ENCODE peak calls at places on chromosome 12, in four cellular contexts. One of them, this sample, is unnamed.
A peak's percentile ranks its signal among the peaks of the same experiment; 100 is the strongest.

GRCh38 chr12:51218607-51219161 is 822 bp upstream of the POU6F1 start:
- DNase-seq in coronary artery: no peak
- DNase-seq in BJ: no peak
- DNase-seq in lung: no peak
- DNase-seq in this sample: no peak

GRCh38 chr12:55720894-55721444 is 776 bp downstream of the RDH5 start:
- DNase-seq in coronary artery: peak; percentile 96
- DNase-seq in BJ: no peak
- DNase-seq in lung: peak; percentile 72
- DNase-seq in this sample: peak; percentile 91

GRCh38 chr12:31326689-31327659 is 1.0 kb upstream of the SINHCAF start:
- DNase-seq in coronary artery: no peak
- DNase-seq in BJ: no peak
- DNase-seq in lung: no peak
- DNase-seq in this sample: no peak

GRCh38 chr12:7716391-7716790 is 5.2 kb downstream of the DPPA3 start:
- DNase-seq in coronary artery: no peak
- DNase-seq in BJ: no peak
- DNase-seq in lung: no peak
- DNase-seq in this sample: no peak

GRCh38 chr12:69007858-69008314 is 74.9 kb upstream of the CPM start:
- DNase-seq in coronary artery: no peak
- DNase-seq in BJ: no peak
- DNase-seq in lung: no peak
- DNase-seq in this sample: no peak

GRCh38 chr12:113381237-113381636 is 22.4 kb downstream of the SDS start:
- DNase-seq in coronary artery: no peak
- DNase-seq in BJ: no peak
- DNase-seq in lung: no peak
- DNase-seq in this sample: no peak

GRCh38 chr12:97267803-97268202 is 194.8 kb upstream of the RMST start:
- DNase-seq in coronary artery: no peak
- DNase-seq in BJ: no peak
- DNase-seq in lung: no peak
- DNase-seq in this sample: no peak

GRCh38 chr12:49854976-49855375 is 12.1 kb upstream of the BCDIN3D start:
- DNase-seq in coronary artery: peak; percentile 28
- DNase-seq in BJ: no peak
- DNase-seq in lung: no peak
- DNase-seq in this sample: no peak

GRCh38 chr12:1800646-1801284 is 19.6 kb upstream of the LRTM2 start:
- DNase-seq in coronary artery: peak; percentile 71
- DNase-seq in BJ: no peak
- DNase-seq in lung: no peak
- DNase-seq in this sample: no peak

GRCh38 chr12:75724913-75725312 is 213.5 kb upstream of the KRR1 start:
- DNase-seq in coronary artery: no peak
- DNase-seq in BJ: peak; percentile 71
- DNase-seq in lung: peak; percentile 38
- DNase-seq in this sample: peak; percentile 44

GRCh38 chr12:1662761-1663439 is 28.0 kb upstream of the ADIPOR2 start:
- DNase-seq in coronary artery: no peak
- DNase-seq in BJ: no peak
- DNase-seq in lung: peak; percentile 74
- DNase-seq in this sample: no peak

GRCh38 chr12:119225454-119225853 is 46.7 kb downstream of the HSPB8 start:
- DNase-seq in coronary artery: no peak
- DNase-seq in BJ: no peak
- DNase-seq in lung: no peak
- DNase-seq in this sample: no peak

GRCh38 chr12:50129297-50129696 is 17.3 kb downstream of the COX14 start:
- DNase-seq in coronary artery: no peak
- DNase-seq in BJ: no peak
- DNase-seq in lung: no peak
- DNase-seq in this sample: no peak

GRCh38 chr12:123389560-123390351 is 5.8 kb downstream of the KMT5A start:
- DNase-seq in coronary artery: peak; percentile 73
- DNase-seq in BJ: no peak
- DNase-seq in lung: peak; percentile 81
- DNase-seq in this sample: no peak

GRCh38 chr12:80941916-80942315 is 4.2 kb upstream of the LIN7A start:
- DNase-seq in coronary artery: no peak
- DNase-seq in BJ: no peak
- DNase-seq in lung: no peak
- DNase-seq in this sample: no peak

GRCh38 chr12:80943345-80943744 is 5.6 kb upstream of the LIN7A start:
- DNase-seq in coronary artery: no peak
- DNase-seq in BJ: no peak
- DNase-seq in lung: no peak
- DNase-seq in this sample: no peak

GRCh38 chr12:80946591-80946990 is 8.9 kb upstream of the LIN7A start:
- DNase-seq in coronary artery: no peak
- DNase-seq in BJ: no peak
- DNase-seq in lung: no peak
- DNase-seq in this sample: no peak
- TF ChIP-seq CTCF in coronary artery: no peak
- TF ChIP-seq CTCF in BJ: peak; percentile 22
- TF ChIP-seq CTCF in lung: no peak
- TF ChIP-seq CTCF in this sample: peak; percentile 32

DNA sequence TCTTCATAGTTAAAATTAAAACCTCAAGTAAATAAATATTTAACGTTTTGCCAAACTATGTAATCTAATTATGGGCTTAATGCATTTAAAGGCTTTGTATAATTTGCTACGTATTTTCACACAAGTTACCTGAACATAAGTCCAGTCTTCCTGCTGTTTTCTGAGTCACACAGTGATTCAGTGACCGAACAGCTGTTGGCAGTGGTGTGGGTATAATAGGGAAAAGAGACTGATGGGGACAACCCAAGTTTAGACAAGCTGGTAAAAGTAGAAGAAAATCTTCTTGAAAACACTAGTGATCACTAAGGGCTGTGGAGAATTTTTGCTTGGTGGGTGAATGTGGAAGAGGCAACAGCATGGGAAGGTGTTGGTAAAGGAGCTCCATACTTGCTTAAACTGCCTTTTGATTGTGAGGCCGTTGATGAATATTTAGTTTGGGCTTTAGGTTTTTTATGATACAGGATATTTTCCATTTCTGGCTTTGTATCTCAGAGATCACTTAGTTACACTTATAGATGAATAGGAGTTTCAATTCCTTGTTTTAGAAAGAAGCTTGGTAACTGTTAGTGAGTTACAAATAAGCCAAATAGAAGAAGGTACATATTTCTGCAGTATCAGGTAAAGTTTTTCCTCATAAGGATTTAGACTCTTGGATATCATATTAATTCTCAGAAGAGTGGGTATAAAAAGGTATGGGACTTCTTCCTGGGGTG is 23.9 kb downstream of the LRRK2 start:
- DNase-seq in coronary artery: no peak
- DNase-seq in BJ: no peak
- DNase-seq in lung: no peak
- DNase-seq in this sample: no peak
- H3K4me3 ChIP-seq in coronary artery: no peak overlapping the region
- H3K4me3 ChIP-seq in BJ: no peak overlapping the region
- H3K4me3 ChIP-seq in lung: no peak overlapping the region
- H3K4me3 ChIP-seq in this sample: no peak overlapping the region

DNA sequence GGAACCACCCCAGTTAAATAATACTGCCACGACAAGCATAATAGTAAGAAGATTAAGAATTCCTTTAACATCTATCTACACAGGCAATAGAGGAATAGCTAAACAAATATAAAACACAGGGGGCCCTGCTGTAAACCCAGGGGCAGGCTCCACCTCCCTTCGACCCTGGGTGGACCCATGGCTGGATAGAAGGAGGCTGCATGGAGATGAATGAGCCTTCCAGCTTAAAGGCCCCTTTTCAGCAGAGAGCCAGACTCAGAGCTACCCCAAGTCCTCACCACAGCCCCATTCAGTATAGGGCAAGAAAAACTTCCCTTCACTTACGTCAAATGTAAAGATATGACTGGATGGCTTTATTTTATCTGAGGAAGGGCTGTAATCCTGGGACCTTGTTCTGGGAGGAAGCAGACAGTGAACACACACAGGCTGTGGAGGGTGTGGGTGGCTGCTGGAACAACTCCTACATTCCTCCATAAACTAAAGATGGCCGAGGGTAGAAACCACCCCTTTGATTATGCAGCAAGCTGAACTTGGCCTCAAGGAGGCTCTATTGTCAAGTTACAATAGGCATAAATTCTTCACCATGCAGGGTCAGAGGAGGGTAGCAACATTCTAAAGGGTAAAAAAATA is 30.5 kb downstream of the NUAK1 start:
- DNase-seq in coronary artery: no peak
- DNase-seq in BJ: no peak
- DNase-seq in lung: no peak
- DNase-seq in this sample: no peak
- TF ChIP-seq CTCF in coronary artery: no peak
- TF ChIP-seq CTCF in BJ: peak; percentile 25
- TF ChIP-seq CTCF in lung: no peak
- TF ChIP-seq CTCF in this sample: peak; percentile 20

GRCh38 chr12:116558280-116559079 is 701 bp upstream of the MAP1LC3B2 start:
- DNase-seq in coronary artery: no peak
- DNase-seq in BJ: no peak
- DNase-seq in lung: no peak
- DNase-seq in this sample: no peak
- H3K4me3 ChIP-seq in coronary artery: no peak overlapping the region
- H3K4me3 ChIP-seq in BJ: no peak overlapping the region
- H3K4me3 ChIP-seq in lung: no peak overlapping the region
- H3K4me3 ChIP-seq in this sample: no peak overlapping the region

GRCh38 chr12:121001841-121002483 is 14.3 kb downstream of the C12orf43 start:
- DNase-seq in coronary artery: no peak
- DNase-seq in BJ: no peak
- DNase-seq in lung: no peak
- DNase-seq in this sample: no peak

GRCh38 chr12:121004253-121004815 is 12.0 kb downstream of the C12orf43 start:
- DNase-seq in coronary artery: no peak
- DNase-seq in BJ: no peak
- DNase-seq in lung: no peak
- DNase-seq in this sample: no peak

GRCh38 chr12:121001060-121001459 is 15.2 kb downstream of the C12orf43 start:
- DNase-seq in coronary artery: no peak
- DNase-seq in BJ: no peak
- DNase-seq in lung: no peak
- DNase-seq in this sample: no peak

GRCh38 chr12:121005346-121005815 is 10.9 kb downstream of the C12orf43 start:
- DNase-seq in coronary artery: no peak
- DNase-seq in BJ: no peak
- DNase-seq in lung: no peak
- DNase-seq in this sample: no peak

DNA sequence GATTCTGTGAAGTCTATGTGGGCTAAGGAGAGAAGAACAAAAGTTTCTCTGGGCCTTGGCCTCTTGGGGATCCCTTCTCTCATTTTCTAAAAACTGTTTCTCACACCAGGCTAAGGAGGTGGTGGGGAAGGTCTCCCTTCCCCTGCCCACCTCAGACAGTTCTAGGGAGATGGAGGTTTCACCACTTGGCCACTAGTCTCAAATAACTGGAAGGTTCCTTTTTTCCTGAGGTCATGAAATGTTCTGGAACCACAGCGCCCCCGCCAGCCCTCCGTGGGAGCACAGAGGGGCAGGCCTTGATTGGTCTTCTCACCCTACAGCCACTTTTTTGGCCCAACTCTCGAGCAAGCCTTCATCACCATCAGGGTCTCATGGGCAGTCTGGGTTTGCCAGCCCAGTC is 12.6 kb downstream of the C12orf43 start:
- DNase-seq in coronary artery: no peak
- DNase-seq in BJ: no peak
- DNase-seq in lung: no peak
- DNase-seq in this sample: no peak
- TF ChIP-seq CTCF in coronary artery: no peak
- TF ChIP-seq CTCF in BJ: no peak
- TF ChIP-seq CTCF in lung: no peak
- TF ChIP-seq CTCF in this sample: peak; percentile 11

GRCh38 chr12:115403253-115403652 is 719.3 kb upstream of the TBX3 start:
- DNase-seq in coronary artery: no peak
- DNase-seq in BJ: no peak
- DNase-seq in lung: no peak
- DNase-seq in this sample: no peak
- H3K4me3 ChIP-seq in coronary artery: no peak overlapping the region
- H3K4me3 ChIP-seq in BJ: no peak overlapping the region
- H3K4me3 ChIP-seq in lung: no peak overlapping the region
- H3K4me3 ChIP-seq in this sample: no peak overlapping the region